ENCODE peak calls at places on chromosomes 12 and 14, in four cellular contexts. Y is CD4-positive, alpha-beta memory T cell; A is sigmoid colon; F is PC-9. Q is an unnamed sample. For H3K4me1, the result is how much of the 10 kb centered on the place peaks cover.

GRCh38 chr12:34401659-34402227 is 379.4 kb downstream of the ALG10 start:
- DNase-seq in Y (no peak), A (peak), F (no peak), Q (no peak)

GRCh38 chr12:29051221-29051620 is 97.9 kb upstream of the FAR2 start:
- DNase-seq in Y (no peak), A (no peak), F (no peak), Q (no peak)

GRCh38 chr14:45144658-45145057 is 8.9 kb downstream of the FANCM start:
- DNase-seq in Y (no peak), A (no peak), F (no peak), Q (no peak)

GRCh38 chr14:91509083-91509877 is 830 bp downstream of the PPP4R3A start:
- DNase-seq in Y (no peak), A (peak), F (no peak), Q (peak)

GRCh38 chr12:122856999-122857671 is 21.9 kb downstream of the HIP1R start:
- DNase-seq in Y (no peak), A (no peak), F (no peak), Q (no peak)

GRCh38 chr14:105492966-105493871 is 2.2 kb downstream of the TEDC1 start:
- DNase-seq in Y (no peak), A (peak), F (no peak), Q (no peak)

GRCh38 chr12:79347852-79348251 is 342.9 kb downstream of the PAWR start:
- DNase-seq in Y (no peak), A (no peak), F (no peak), Q (no peak)

GRCh38 chr12:89073027-89073398 is 279.3 kb downstream of the DUSP6 start:
- DNase-seq in Y (no peak), A (no peak), F (no peak), Q (no peak)

GRCh38 chr12:62934799-62935674 is at the start of gene PPM1H:
- DNase-seq in Y (peak), A (peak), F (peak), Q (peak)

GRCh38 chr12:112425582-112426382 is 7.0 kb downstream of the PTPN11 start:
- DNase-seq in Y (no peak), A (no peak), F (no peak), Q (no peak)

GRCh38 chr12:113071063-113071426 is 14.5 kb downstream of the DTX1 start:
- DNase-seq in Y (no peak), A (no peak), F (no peak), Q (no peak)

GRCh38 chr14:77848031-77848430 is 48.1 kb downstream of the ADCK1 start:
- DNase-seq in Y (no peak), A (no peak), F (no peak), Q (no peak)

GRCh38 chr12:124992874-124993567 is 424 bp upstream of the BRI3BP start:
- DNase-seq in Y (peak), A (no peak), F (peak), Q (peak)

GRCh38 chr12:46260153-46260912 is 8.5 kb downstream of the SLC38A1 start:
- DNase-seq in Y (no peak), A (no peak), F (peak), Q (no peak)

DNA sequence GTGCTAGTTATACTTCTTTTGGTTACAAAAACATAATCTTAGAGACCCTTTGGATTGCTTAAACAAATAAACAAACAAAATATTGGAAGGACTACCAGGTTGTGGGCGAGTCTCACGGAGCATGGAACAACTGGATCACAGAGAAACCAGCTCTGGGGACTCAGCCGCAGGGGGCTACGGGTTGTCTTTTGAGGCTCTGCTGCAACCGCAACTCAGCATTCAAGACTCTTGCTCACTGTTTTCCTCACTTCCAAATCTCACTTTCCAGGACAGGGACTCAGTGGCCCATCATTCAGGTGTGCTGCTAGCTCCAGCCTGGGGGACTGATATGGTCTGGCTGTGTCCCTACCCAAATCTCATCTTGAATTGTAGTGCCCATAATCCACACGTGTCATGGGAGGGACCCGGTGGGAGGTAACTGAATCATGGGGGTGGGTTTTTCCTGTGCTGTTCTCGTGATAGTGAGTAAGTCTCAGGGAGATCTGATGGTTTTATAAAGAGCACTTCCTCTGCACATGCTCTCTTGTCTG is 14.0 kb upstream of the SERPINA4 start:
- DNase-seq in Y (no peak), A (no peak), F (no peak), Q (no peak)
- H3K4me1 ChIP-seq in Y (under half), A (under half), F (under half), Q (under half)

DNA sequence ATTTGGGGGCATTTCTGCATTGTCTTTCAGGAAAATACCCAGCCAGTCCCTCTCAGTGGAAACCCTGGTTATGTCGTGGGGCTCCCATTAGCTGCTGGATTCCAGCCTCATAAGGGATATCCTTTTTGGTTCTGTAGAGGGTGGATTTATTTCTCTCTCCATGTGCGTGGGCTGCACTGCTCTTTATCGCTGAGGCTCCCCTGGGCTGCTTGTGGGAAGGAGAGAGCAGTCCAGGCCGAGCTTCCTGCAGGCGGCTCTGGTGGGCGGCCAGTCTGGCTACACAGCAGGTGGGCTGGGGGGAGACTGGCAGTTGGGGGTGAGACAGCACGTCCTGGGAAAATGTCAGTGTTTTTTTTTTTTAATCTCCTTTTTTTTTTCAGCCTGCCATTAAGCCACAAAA is 27.6 kb downstream of the TCTN1 start:
- DNase-seq in Y (no peak), A (no peak), F (no peak), Q (peak)
- H3K4me1 ChIP-seq in Y (under half), A (under half), F (under half), Q (under half)

GRCh38 chr14:101851183-101851582 is 89.7 kb downstream of the PPP2R5C start:
- DNase-seq in Y (no peak), A (no peak), F (no peak), Q (no peak)

GRCh38 chr14:101854366-101854765 is 92.9 kb downstream of the PPP2R5C start:
- DNase-seq in Y (peak), A (no peak), F (no peak), Q (no peak)

GRCh38 chr14:101852785-101853184 is 91.3 kb downstream of the PPP2R5C start:
- DNase-seq in Y (no peak), A (no peak), F (no peak), Q (no peak)

GRCh38 chr14:101851716-101852395 is 90.3 kb downstream of the PPP2R5C start:
- DNase-seq in Y (no peak), A (no peak), F (no peak), Q (no peak)

GRCh38 chr14:101853455-101854018 is 92.0 kb downstream of the PPP2R5C start:
- DNase-seq in Y (no peak), A (no peak), F (no peak), Q (no peak)
- H3K4me1 ChIP-seq in Y (half or more), A (half or more), F (under half), Q (under half)

GRCh38 chr12:120225200-120225558 is 24.3 kb upstream of the RPLP0 start:
- DNase-seq in Y (no peak), A (no peak), F (no peak), Q (peak)
- H3K4me1 ChIP-seq in Y (half or more), A (half or more), F (under half), Q (under half)

GRCh38 chr12:51908876-51909592 is 1.7 kb downstream of the ACVRL1 start:
- DNase-seq in Y (no peak), A (peak), F (no peak), Q (no peak)
- H3K4me1 ChIP-seq in Y (under half), A (under half), F (under half), Q (under half)

DNA sequence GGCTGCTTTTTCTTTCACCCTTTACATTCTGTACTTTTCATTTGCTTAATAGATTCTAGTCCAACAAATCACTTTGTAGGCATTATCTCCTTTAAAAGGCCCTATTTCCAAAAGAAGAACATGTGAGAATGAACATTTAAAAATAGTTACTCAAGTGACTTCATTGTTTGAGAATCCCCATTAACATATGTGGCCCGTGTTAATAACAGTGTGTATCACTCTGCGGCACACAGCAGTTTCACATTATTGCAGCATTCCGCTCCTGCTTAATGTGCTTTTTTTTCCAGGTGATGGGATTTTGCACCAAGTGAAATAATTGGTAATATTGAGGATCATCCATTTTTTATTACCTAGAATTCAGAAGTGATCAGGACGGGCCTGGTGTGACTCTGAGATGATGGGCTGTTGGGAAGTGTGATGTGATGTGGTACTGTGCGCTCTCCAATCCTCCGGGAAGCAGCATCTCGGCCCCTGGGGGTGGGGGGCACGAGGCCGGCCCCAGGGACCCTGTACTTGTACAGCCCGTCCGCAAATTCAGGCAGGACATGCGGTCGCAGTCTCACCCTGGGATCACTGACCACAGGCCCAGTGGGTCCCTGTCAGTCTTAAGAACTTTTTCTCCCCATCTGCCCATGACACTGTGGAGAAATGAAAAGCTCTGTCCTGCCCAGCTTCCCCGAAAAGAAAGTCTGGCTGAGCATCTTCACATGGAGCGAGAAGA is 32.9 kb downstream of the SLC15A4 start:
- DNase-seq in Y (no peak), A (peak), F (no peak), Q (no peak)
- H3K4me1 ChIP-seq in Y (under half), A (under half), F (under half), Q (under half)

GRCh38 chr14:103548463-103549351 is 13.8 kb downstream of the BAG5 start:
- DNase-seq in Y (no peak), A (no peak), F (no peak), Q (no peak)
- H3K4me1 ChIP-seq in Y (under half), A (half or more), F (under half), Q (under half)

DNA sequence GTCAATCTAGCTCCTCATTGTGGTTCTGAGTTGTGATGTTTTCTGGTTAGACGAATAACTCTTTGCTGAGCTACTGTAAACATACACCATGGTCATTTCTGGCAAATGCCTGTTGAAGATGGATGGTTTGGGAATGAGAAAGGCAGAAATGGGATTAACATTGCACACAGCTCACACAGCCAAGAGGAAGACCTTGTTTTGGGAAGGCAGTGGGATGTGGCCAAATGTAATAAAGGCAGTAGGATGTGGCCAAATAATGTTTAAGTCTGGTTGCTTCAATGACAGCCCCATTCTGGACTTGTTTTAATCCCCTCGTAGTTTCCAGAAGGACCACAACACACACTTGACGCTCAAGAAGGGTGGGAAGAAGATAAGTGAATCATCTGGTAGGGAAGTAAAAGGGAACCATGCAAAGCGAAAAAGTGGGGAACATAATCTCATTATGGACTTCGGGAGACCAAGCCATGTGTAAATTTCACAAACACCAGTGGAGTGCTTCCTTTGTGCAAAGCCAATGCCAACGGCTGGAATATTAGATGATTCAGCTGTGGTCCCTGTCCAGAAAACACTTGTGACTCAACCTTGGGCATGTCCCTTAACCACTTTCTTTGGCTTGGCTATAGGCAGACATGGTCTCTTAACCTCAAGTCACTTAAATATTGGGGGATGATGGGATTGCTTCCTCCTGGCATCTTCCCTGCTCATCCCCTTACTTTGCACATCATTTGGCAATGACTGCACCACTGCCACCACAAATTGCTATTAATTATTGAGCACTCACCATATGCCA is 284.4 kb upstream of the CRY1 start:
- DNase-seq in Y (no peak), A (no peak), F (no peak), Q (no peak)
- H3K4me1 ChIP-seq in Y (under half), A (under half), F (under half), Q (under half)

GRCh38 chr12:26643532-26644315 is 189.3 kb downstream of the ITPR2 start:
- DNase-seq in Y (no peak), A (no peak), F (no peak), Q (no peak)
- H3K4me1 ChIP-seq in Y (under half), A (half or more), F (under half), Q (under half)